ENCODE peak calls at places on chromosomes 2 and 18, in eight cellular contexts. One of them, this sample, is unnamed.

GRCh38 chr2:136997550-136997949 is 232.2 kb downstream of the THSD7B start:
- DNase-seq in sigmoid colon: no peak
- DNase-seq in fibroblast of lung: no peak
- DNase-seq in fibroblast of the aortic adventitia: no peak
- DNase-seq in uterus: no peak
- DNase-seq in SK-N-SH: no peak
- DNase-seq in HL-60: no peak
- DNase-seq in astrocyte of the spinal cord: no peak
- DNase-seq in this sample: no peak

GRCh38 chr2:215900203-215900611 is 113.1 kb downstream of the MREG start:
- DNase-seq in astrocyte of the spinal cord: no peak
- DNase-seq in fibroblast of the aortic adventitia: peak; percentile 67
- DNase-seq in fibroblast of lung: peak; percentile 63
- DNase-seq in sigmoid colon: no peak
- DNase-seq in uterus: no peak
- DNase-seq in HL-60: peak; percentile 71
- DNase-seq in SK-N-SH: no peak
- DNase-seq in this sample: peak; percentile 44

GRCh38 chr18:32389868-32390267 is 80.8 kb downstream of the GAREM1 start:
- DNase-seq in sigmoid colon: no peak
- DNase-seq in SK-N-SH: no peak
- DNase-seq in fibroblast of the aortic adventitia: no peak
- DNase-seq in HL-60: no peak
- DNase-seq in fibroblast of lung: no peak
- DNase-seq in uterus: no peak
- DNase-seq in astrocyte of the spinal cord: no peak
- DNase-seq in this sample: no peak

GRCh38 chr18:66749030-66749429 is 145.1 kb upstream of the CDH19 start:
- DNase-seq in sigmoid colon: no peak
- DNase-seq in uterus: no peak
- DNase-seq in SK-N-SH: peak; percentile 34
- DNase-seq in fibroblast of lung: no peak
- DNase-seq in fibroblast of the aortic adventitia: no peak
- DNase-seq in HL-60: no peak
- DNase-seq in astrocyte of the spinal cord: peak; percentile 6
- DNase-seq in this sample: peak; percentile 20

GRCh38 chr2:232610081-232610480 is 23.3 kb upstream of the EFHD1 start:
- DNase-seq in fibroblast of the aortic adventitia: no peak
- DNase-seq in sigmoid colon: no peak
- DNase-seq in HL-60: no peak
- DNase-seq in astrocyte of the spinal cord: no peak
- DNase-seq in SK-N-SH: no peak
- DNase-seq in uterus: no peak
- DNase-seq in fibroblast of lung: no peak
- DNase-seq in this sample: no peak

GRCh38 chr2:20067992-20068727 is 16.7 kb upstream of the LAPTM4A start:
- DNase-seq in fibroblast of the aortic adventitia: peak; percentile 95
- DNase-seq in sigmoid colon: no peak
- DNase-seq in SK-N-SH: no peak
- DNase-seq in fibroblast of lung: peak; percentile 95
- DNase-seq in uterus: peak; percentile 72
- DNase-seq in HL-60: no peak
- DNase-seq in astrocyte of the spinal cord: peak; percentile 88
- DNase-seq in this sample: peak; percentile 95

GRCh38 chr18:1585881-1586488 is 681.3 kb downstream of the ADCYAP1 start:
- DNase-seq in sigmoid colon: no peak
- DNase-seq in astrocyte of the spinal cord: peak; percentile 49
- DNase-seq in SK-N-SH: peak; percentile 8
- DNase-seq in fibroblast of lung: peak; percentile 23
- DNase-seq in fibroblast of the aortic adventitia: peak; percentile 58
- DNase-seq in HL-60: peak; percentile 8
- DNase-seq in uterus: no peak
- DNase-seq in this sample: peak; percentile 62

GRCh38 chr2:30267161-30267568 is 35.8 kb downstream of the LBH start:
- DNase-seq in fibroblast of lung: no peak
- DNase-seq in SK-N-SH: no peak
- DNase-seq in astrocyte of the spinal cord: no peak
- DNase-seq in fibroblast of the aortic adventitia: no peak
- DNase-seq in sigmoid colon: no peak
- DNase-seq in HL-60: no peak
- DNase-seq in uterus: no peak
- DNase-seq in this sample: no peak

GRCh38 chr2:17166506-17166905 is 351.7 kb downstream of the RAD51AP2 start:
- DNase-seq in HL-60: no peak
- DNase-seq in fibroblast of lung: peak; percentile 17
- DNase-seq in SK-N-SH: no peak
- DNase-seq in uterus: no peak
- DNase-seq in astrocyte of the spinal cord: peak; percentile 29
- DNase-seq in sigmoid colon: no peak
- DNase-seq in fibroblast of the aortic adventitia: no peak
- DNase-seq in this sample: peak; percentile 65

GRCh38 chr2:231371430-231372054 is 24.0 kb upstream of the B3GNT7 start:
- DNase-seq in SK-N-SH: no peak
- DNase-seq in fibroblast of lung: no peak
- DNase-seq in uterus: no peak
- DNase-seq in sigmoid colon: no peak
- DNase-seq in astrocyte of the spinal cord: no peak
- DNase-seq in HL-60: no peak
- DNase-seq in fibroblast of the aortic adventitia: no peak
- DNase-seq in this sample: no peak

GRCh38 chr2:138275881-138276280 is 225.7 kb upstream of the SPOPL start:
- DNase-seq in SK-N-SH: no peak
- DNase-seq in uterus: no peak
- DNase-seq in astrocyte of the spinal cord: peak; percentile 43
- DNase-seq in sigmoid colon: no peak
- DNase-seq in HL-60: no peak
- DNase-seq in fibroblast of the aortic adventitia: no peak
- DNase-seq in fibroblast of lung: peak; percentile 26
- DNase-seq in this sample: no peak

GRCh38 chr2:42244520-42244919 is 75.4 kb downstream of the EML4 start:
- DNase-seq in fibroblast of the aortic adventitia: no peak
- DNase-seq in sigmoid colon: no peak
- DNase-seq in uterus: no peak
- DNase-seq in HL-60: no peak
- DNase-seq in SK-N-SH: no peak
- DNase-seq in fibroblast of lung: no peak
- DNase-seq in astrocyte of the spinal cord: no peak
- DNase-seq in this sample: no peak

GRCh38 chr2:180203972-180204371 is 196.9 kb upstream of the CWC22 start:
- DNase-seq in SK-N-SH: no peak
- DNase-seq in uterus: no peak
- DNase-seq in HL-60: no peak
- DNase-seq in sigmoid colon: peak; percentile 61
- DNase-seq in fibroblast of the aortic adventitia: peak; percentile 92
- DNase-seq in fibroblast of lung: peak; percentile 40
- DNase-seq in astrocyte of the spinal cord: peak; percentile 17
- DNase-seq in this sample: peak; percentile 83

GRCh38 chr2:113185643-113186315 is 12.0 kb downstream of the PSD4 start:
- DNase-seq in HL-60: no peak
- DNase-seq in fibroblast of the aortic adventitia: no peak
- DNase-seq in astrocyte of the spinal cord: no peak
- DNase-seq in uterus: no peak
- DNase-seq in sigmoid colon: no peak
- DNase-seq in SK-N-SH: no peak
- DNase-seq in fibroblast of lung: no peak
- DNase-seq in this sample: no peak

GRCh38 chr2:113183703-113184102 is 9.9 kb downstream of the PSD4 start:
- DNase-seq in sigmoid colon: no peak
- DNase-seq in fibroblast of lung: no peak
- DNase-seq in astrocyte of the spinal cord: no peak
- DNase-seq in SK-N-SH: no peak
- DNase-seq in fibroblast of the aortic adventitia: no peak
- DNase-seq in HL-60: no peak
- DNase-seq in uterus: no peak
- DNase-seq in this sample: no peak

GRCh38 chr2:113186421-113186820 is 12.7 kb downstream of the PSD4 start:
- DNase-seq in HL-60: no peak
- DNase-seq in SK-N-SH: no peak
- DNase-seq in sigmoid colon: no peak
- DNase-seq in fibroblast of the aortic adventitia: no peak
- DNase-seq in uterus: no peak
- DNase-seq in astrocyte of the spinal cord: no peak
- DNase-seq in fibroblast of lung: no peak
- DNase-seq in this sample: no peak

GRCh38 chr2:113183264-113183663 is 9.5 kb downstream of the PSD4 start:
- DNase-seq in fibroblast of the aortic adventitia: no peak
- DNase-seq in fibroblast of lung: no peak
- DNase-seq in sigmoid colon: no peak
- DNase-seq in HL-60: no peak
- DNase-seq in SK-N-SH: no peak
- DNase-seq in astrocyte of the spinal cord: no peak
- DNase-seq in uterus: no peak
- DNase-seq in this sample: no peak

GRCh38 chr2:113184531-113185230 is 10.9 kb downstream of the PSD4 start:
- DNase-seq in HL-60: no peak
- DNase-seq in fibroblast of lung: no peak
- DNase-seq in SK-N-SH: no peak
- DNase-seq in astrocyte of the spinal cord: no peak
- DNase-seq in uterus: no peak
- DNase-seq in fibroblast of the aortic adventitia: no peak
- DNase-seq in sigmoid colon: no peak
- DNase-seq in this sample: no peak
- H3K4me3 ChIP-seq in HL-60: no peak overlapping the region
- H3K4me3 ChIP-seq in fibroblast of lung: no peak overlapping the region
- H3K4me3 ChIP-seq in SK-N-SH: no peak overlapping the region
- H3K4me3 ChIP-seq in astrocyte of the spinal cord: no peak overlapping the region
- H3K4me3 ChIP-seq in uterus: no peak overlapping the region
- H3K4me3 ChIP-seq in fibroblast of the aortic adventitia: no peak overlapping the region
- H3K4me3 ChIP-seq in sigmoid colon: no peak overlapping the region
- H3K4me3 ChIP-seq in this sample: no peak overlapping the region

GRCh38 chr2:9139491-9140443 is 66.8 kb upstream of the ASAP2 start:
- DNase-seq in astrocyte of the spinal cord: peak; percentile 56
- DNase-seq in fibroblast of lung: peak; percentile 59
- DNase-seq in SK-N-SH: peak; percentile 90
- DNase-seq in HL-60: no peak
- DNase-seq in sigmoid colon: peak; percentile 81
- DNase-seq in uterus: peak; percentile 67
- DNase-seq in fibroblast of the aortic adventitia: peak; percentile 70
- DNase-seq in this sample: peak; percentile 72

GRCh38 chr2:9140570-9141378 is 65.8 kb upstream of the ASAP2 start:
- DNase-seq in fibroblast of lung: no peak
- DNase-seq in astrocyte of the spinal cord: no peak
- DNase-seq in HL-60: no peak
- DNase-seq in fibroblast of the aortic adventitia: peak; percentile 43
- DNase-seq in uterus: no peak
- DNase-seq in SK-N-SH: no peak
- DNase-seq in sigmoid colon: peak; percentile 22
- DNase-seq in this sample: peak; percentile 26

GRCh38 chr2:9136997-9137819 is 69.4 kb upstream of the ASAP2 start:
- DNase-seq in astrocyte of the spinal cord: no peak
- DNase-seq in uterus: no peak
- DNase-seq in sigmoid colon: peak; percentile 60
- DNase-seq in fibroblast of the aortic adventitia: no peak
- DNase-seq in SK-N-SH: no peak
- DNase-seq in HL-60: no peak
- DNase-seq in fibroblast of lung: no peak
- DNase-seq in this sample: no peak

GRCh38 chr2:9135804-9136558 is 70.6 kb upstream of the ASAP2 start:
- DNase-seq in fibroblast of lung: peak; percentile 64
- DNase-seq in fibroblast of the aortic adventitia: peak; percentile 55
- DNase-seq in uterus: no peak
- DNase-seq in SK-N-SH: no peak
- DNase-seq in astrocyte of the spinal cord: peak; percentile 40
- DNase-seq in sigmoid colon: peak; percentile 50
- DNase-seq in HL-60: no peak
- DNase-seq in this sample: peak; percentile 68

GRCh38 chr2:9138507-9139085 is 68.0 kb upstream of the ASAP2 start:
- DNase-seq in fibroblast of lung: no peak
- DNase-seq in sigmoid colon: peak; percentile 53
- DNase-seq in fibroblast of the aortic adventitia: no peak
- DNase-seq in uterus: no peak
- DNase-seq in HL-60: no peak
- DNase-seq in astrocyte of the spinal cord: no peak
- DNase-seq in SK-N-SH: no peak
- DNase-seq in this sample: no peak
- TF ChIP-seq CTCF in fibroblast of lung: peak; percentile 32
- TF ChIP-seq CTCF in sigmoid colon: no peak
- TF ChIP-seq CTCF in fibroblast of the aortic adventitia: peak; percentile 16
- TF ChIP-seq CTCF in uterus: no peak
- TF ChIP-seq CTCF in HL-60: peak; percentile 37
- TF ChIP-seq CTCF in astrocyte of the spinal cord: peak; percentile 50
- TF ChIP-seq CTCF in SK-N-SH: no peak
- TF ChIP-seq CTCF in this sample: no peak

GRCh38 chr18:78977627-78978271 is 1.9 kb upstream of the SALL3 start:
- DNase-seq in fibroblast of the aortic adventitia: no peak
- DNase-seq in SK-N-SH: no peak
- DNase-seq in sigmoid colon: no peak
- DNase-seq in fibroblast of lung: no peak
- DNase-seq in HL-60: no peak
- DNase-seq in astrocyte of the spinal cord: no peak
- DNase-seq in uterus: no peak
- DNase-seq in this sample: no peak
- H3K4me3 ChIP-seq in fibroblast of the aortic adventitia: no peak overlapping the region
- H3K4me3 ChIP-seq in SK-N-SH: no peak overlapping the region
- H3K4me3 ChIP-seq in sigmoid colon: no peak overlapping the region
- H3K4me3 ChIP-seq in fibroblast of lung: no peak overlapping the region
- H3K4me3 ChIP-seq in HL-60: no peak overlapping the region
- H3K4me3 ChIP-seq in astrocyte of the spinal cord: no peak overlapping the region
- H3K4me3 ChIP-seq in uterus: no peak overlapping the region
- H3K4me3 ChIP-seq in this sample: no peak overlapping the region

GRCh38 chr2:39528701-39529100 is 91.6 kb upstream of the MAP4K3 start:
- DNase-seq in fibroblast of the aortic adventitia: no peak
- DNase-seq in astrocyte of the spinal cord: no peak
- DNase-seq in HL-60: no peak
- DNase-seq in sigmoid colon: no peak
- DNase-seq in fibroblast of lung: no peak
- DNase-seq in SK-N-SH: no peak
- DNase-seq in uterus: no peak
- DNase-seq in this sample: no peak

GRCh38 chr2:39531220-39531777 is 94.2 kb upstream of the MAP4K3 start:
- DNase-seq in fibroblast of lung: no peak
- DNase-seq in sigmoid colon: no peak
- DNase-seq in uterus: no peak
- DNase-seq in fibroblast of the aortic adventitia: no peak
- DNase-seq in astrocyte of the spinal cord: no peak
- DNase-seq in HL-60: no peak
- DNase-seq in SK-N-SH: no peak
- DNase-seq in this sample: no peak

GRCh38 chr2:39529836-39530235 is 92.8 kb upstream of the MAP4K3 start:
- DNase-seq in astrocyte of the spinal cord: no peak
- DNase-seq in fibroblast of lung: no peak
- DNase-seq in uterus: no peak
- DNase-seq in SK-N-SH: no peak
- DNase-seq in sigmoid colon: no peak
- DNase-seq in fibroblast of the aortic adventitia: peak; percentile 27
- DNase-seq in HL-60: no peak
- DNase-seq in this sample: no peak

GRCh38 chr2:39532933-39533332 is 95.8 kb upstream of the MAP4K3 start:
- DNase-seq in SK-N-SH: no peak
- DNase-seq in uterus: no peak
- DNase-seq in fibroblast of lung: no peak
- DNase-seq in HL-60: no peak
- DNase-seq in astrocyte of the spinal cord: no peak
- DNase-seq in sigmoid colon: no peak
- DNase-seq in fibroblast of the aortic adventitia: no peak
- DNase-seq in this sample: no peak

DNA sequence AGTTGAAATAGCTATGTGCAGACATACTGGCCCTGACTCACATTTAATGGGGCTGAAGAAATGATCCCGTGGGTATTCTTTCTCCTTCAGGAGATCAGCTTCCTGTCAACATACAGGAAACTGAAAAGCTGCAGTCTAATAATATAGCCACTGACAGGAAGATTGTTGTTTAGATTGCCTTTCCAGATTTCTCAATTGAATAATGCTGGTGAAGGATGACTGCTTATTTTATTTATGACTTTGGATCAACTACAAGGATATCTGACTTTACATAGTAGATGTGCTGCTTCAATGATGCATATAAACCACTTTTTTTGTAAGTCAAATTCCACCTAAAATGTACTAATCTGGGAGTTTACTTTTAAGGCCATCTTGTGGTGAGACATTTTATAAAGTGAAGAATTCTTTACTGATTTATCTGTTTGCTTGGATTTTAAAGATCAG is 93.4 kb upstream of the MAP4K3 start:
- DNase-seq in uterus: no peak
- DNase-seq in HL-60: no peak
- DNase-seq in sigmoid colon: no peak
- DNase-seq in astrocyte of the spinal cord: peak; percentile 67
- DNase-seq in SK-N-SH: no peak
- DNase-seq in fibroblast of lung: peak; percentile 65
- DNase-seq in fibroblast of the aortic adventitia: peak; percentile 79
- DNase-seq in this sample: peak; percentile 86
- TF ChIP-seq CTCF in uterus: no peak
- TF ChIP-seq CTCF in HL-60: no peak
- TF ChIP-seq CTCF in sigmoid colon: no peak
- TF ChIP-seq CTCF in astrocyte of the spinal cord: no peak
- TF ChIP-seq CTCF in SK-N-SH: peak; percentile 46
- TF ChIP-seq CTCF in fibroblast of lung: peak; percentile 16
- TF ChIP-seq CTCF in fibroblast of the aortic adventitia: no peak
- TF ChIP-seq CTCF in this sample: peak; percentile 27